ENCODE peak calls at places on chromosomes 13 and 19, in six cellular contexts. O is HL-60, A is GM23248, Q is tibial artery, E is heart right ventricle, Y is brain microvascular endothelial cell. Z is an unnamed sample.

GRCh38 chr13:107650081-107650701 is 565.1 kb downstream of the LIG4 start:
- DNase-seq in E (peak; percentile 43), Q (peak; percentile 20), Y (peak; percentile 49), O (peak; percentile 10), A (peak; percentile 77), Z (no peak)

GRCh38 chr19:45245826-45246225 is 619 bp upstream of the EXOC3L2 start:
- DNase-seq in Y (no peak), E (no peak), O (no peak), A (no peak), Q (no peak), Z (no peak)

GRCh38 chr19:49094505-49095482 is 9.5 kb downstream of the SNRNP70 start:
- DNase-seq in E (peak; percentile 48), A (peak; percentile 25), O (no peak), Q (no peak), Y (no peak), Z (no peak)

GRCh38 chr19:38514812-38515633 is 81.5 kb downstream of the RYR1 start:
- DNase-seq in E (peak; percentile 67), Y (peak; percentile 24), A (peak; percentile 71), Q (peak; percentile 41), O (peak; percentile 14), Z (peak; percentile 21)

GRCh38 chr13:46614582-46614981 is 61.6 kb downstream of the LRCH1 start:
- DNase-seq in Y (peak; percentile 66), E (no peak), O (no peak), Q (no peak), A (no peak), Z (no peak)

GRCh38 chr19:14434543-14435319 is 1.6 kb downstream of the PKN1 start:
- DNase-seq in Q (peak; percentile 81), Y (peak; percentile 79), O (peak; percentile 67), E (peak; percentile 65), A (peak; percentile 92), Z (no peak)

GRCh38 chr19:48061401-48062344 is 17.8 kb upstream of the CABP5 start:
- DNase-seq in Q (no peak), O (no peak), A (no peak), E (no peak), Y (no peak), Z (peak; percentile 49)

GRCh38 chr19:15091918-15092753 is 10.1 kb downstream of the OR1I1 start:
- DNase-seq in Q (no peak), O (no peak), A (peak; percentile 67), E (peak; percentile 15), Y (peak; percentile 53), Z (peak; percentile 59)

GRCh38 chr13:76830805-76831204 is 55.4 kb downstream of the KCTD12 start:
- DNase-seq in A (no peak), Q (no peak), Y (no peak), E (no peak), O (no peak), Z (no peak)

GRCh38 chr13:108955741-108956140 is 326.3 kb downstream of the MYO16 start:
- DNase-seq in Q (no peak), A (no peak), Y (no peak), O (no peak), E (no peak), Z (no peak)
- H3K27ac ChIP-seq in Q (no peak overlapping the region), A (no peak overlapping the region), Y (no peak overlapping the region), O (no peak overlapping the region), E (no peak overlapping the region), Z (no peak overlapping the region)

GRCh38 chr13:23859455-23859854 is 29.7 kb downstream of the MIPEP start:
- DNase-seq in A (no peak), E (no peak), O (no peak), Q (no peak), Y (no peak), Z (peak; percentile 36)
- H3K27ac ChIP-seq in A (no peak overlapping the region), E (no peak overlapping the region), O (no peak overlapping the region), Q (no peak overlapping the region), Y (no peak overlapping the region), Z (peak overlapping the region; percentile 75)

DNA sequence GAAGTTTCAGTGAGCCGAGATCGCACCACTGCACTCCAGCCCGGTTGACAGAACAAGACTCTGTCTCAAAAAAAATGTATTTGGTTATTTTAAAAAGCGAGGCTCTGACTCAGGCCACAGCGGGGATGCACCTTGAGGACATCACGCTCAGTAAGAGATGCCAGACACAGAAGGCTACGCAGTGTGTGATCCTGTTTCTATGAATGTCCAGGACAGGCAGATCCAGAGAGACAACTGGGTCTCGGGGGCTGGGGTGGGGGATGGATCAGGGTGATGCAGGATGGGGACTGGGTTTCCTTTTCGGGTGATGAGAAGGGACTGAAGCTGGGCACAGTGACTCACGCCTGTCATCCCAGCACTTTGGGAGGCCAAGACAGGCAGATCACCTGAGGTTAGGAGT is 5.4 kb downstream of the MED16 start:
- DNase-seq in E (no peak), O (no peak), Q (no peak), A (no peak), Y (no peak), Z (no peak)
- H3K27ac ChIP-seq in E (no peak overlapping the region), O (no peak overlapping the region), Q (no peak overlapping the region), A (no peak overlapping the region), Y (no peak overlapping the region), Z (no peak overlapping the region)

DNA sequence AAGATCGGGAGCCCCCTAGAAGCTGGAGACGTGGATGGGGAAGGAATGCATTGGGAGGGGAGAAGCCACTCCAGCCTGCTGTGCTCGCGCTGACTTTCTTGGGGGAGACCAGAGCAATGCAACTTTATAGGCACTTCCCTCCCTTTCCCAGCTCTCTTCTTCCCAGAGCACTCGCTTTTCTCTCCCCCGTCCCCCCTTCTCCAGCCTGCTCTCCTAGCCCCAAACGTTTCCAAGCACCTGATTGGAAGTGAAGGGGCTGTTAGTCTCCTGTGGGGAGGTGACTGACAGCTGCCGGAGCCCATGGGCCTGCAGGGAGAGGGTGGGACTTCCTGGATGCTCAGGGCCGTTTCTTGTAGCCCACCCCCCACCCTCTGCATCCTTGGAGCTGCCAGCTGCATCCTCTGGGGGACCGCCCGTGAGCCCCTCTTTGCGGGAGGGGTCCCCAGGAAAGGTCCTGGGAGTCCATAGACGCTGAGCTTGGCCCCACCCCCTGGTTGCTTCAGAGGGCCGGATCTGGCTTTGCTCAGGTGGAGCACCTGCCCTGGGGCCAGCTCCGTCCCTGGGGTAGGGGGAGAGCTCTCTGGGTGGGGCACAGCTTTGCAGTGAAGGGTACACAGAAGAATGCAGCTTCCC is 2.5 kb downstream of the HDGFL2 start:
- DNase-seq in O (no peak), E (no peak), Y (peak; percentile 52), A (peak; percentile 66), Q (no peak), Z (no peak)
- H3K27ac ChIP-seq in O (no peak overlapping the region), E (no peak overlapping the region), Y (no peak overlapping the region), A (peak overlapping the region; percentile 1), Q (peak overlapping the region; percentile 30), Z (no peak overlapping the region)

GRCh38 chr19:1395194-1396018 is 5.9 kb downstream of the GAMT start:
- DNase-seq in Y (no peak), Q (no peak), A (no peak), O (no peak), E (peak; percentile 48), Z (no peak)

GRCh38 chr19:1394252-1395193 is 6.8 kb downstream of the GAMT start:
- DNase-seq in Y (no peak), A (no peak), E (no peak), Q (no peak), O (no peak), Z (no peak)

GRCh38 chr19:1392939-1393530 is 8.3 kb downstream of the GAMT start:
- DNase-seq in Y (no peak), E (no peak), Q (no peak), O (no peak), A (no peak), Z (no peak)

GRCh38 chr19:1392407-1392806 is 8.7 kb downstream of the NDUFS7 start:
- DNase-seq in E (no peak), A (no peak), Q (no peak), O (no peak), Y (no peak), Z (no peak)

GRCh38 chr19:1393841-1394240 is 7.5 kb downstream of the GAMT start:
- DNase-seq in A (no peak), Q (no peak), E (no peak), Y (no peak), O (no peak), Z (no peak)
- H3K27ac ChIP-seq in A (no peak overlapping the region), Q (no peak overlapping the region), E (no peak overlapping the region), Y (no peak overlapping the region), O (no peak overlapping the region), Z (no peak overlapping the region)

DNA sequence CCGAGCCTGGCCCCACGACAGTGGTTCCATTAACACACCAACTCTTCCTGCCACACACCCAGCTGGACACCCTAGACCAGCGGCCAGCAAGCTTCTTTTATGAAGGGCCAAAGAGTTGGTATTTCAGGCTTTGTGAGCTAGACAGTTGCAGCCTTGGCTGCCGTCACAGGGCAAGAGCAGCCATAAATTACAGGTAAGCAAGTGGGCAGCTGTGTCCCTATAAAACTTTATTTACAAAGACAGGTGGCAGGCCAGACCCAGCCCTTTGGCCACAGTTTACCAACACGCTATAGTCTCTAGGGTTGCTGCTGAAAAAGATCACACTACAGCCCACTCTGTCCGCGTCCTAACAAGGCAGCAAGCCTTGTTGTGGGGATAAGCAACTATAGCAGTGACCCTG is 13.3 kb downstream of the ELL start:
- DNase-seq in A (no peak), O (no peak), E (no peak), Q (no peak), Y (no peak), Z (no peak)
- H3K27ac ChIP-seq in A (no peak overlapping the region), O (no peak overlapping the region), E (peak overlapping the region; percentile 70), Q (peak overlapping the region; percentile 66), Y (no peak overlapping the region), Z (no peak overlapping the region)

DNA sequence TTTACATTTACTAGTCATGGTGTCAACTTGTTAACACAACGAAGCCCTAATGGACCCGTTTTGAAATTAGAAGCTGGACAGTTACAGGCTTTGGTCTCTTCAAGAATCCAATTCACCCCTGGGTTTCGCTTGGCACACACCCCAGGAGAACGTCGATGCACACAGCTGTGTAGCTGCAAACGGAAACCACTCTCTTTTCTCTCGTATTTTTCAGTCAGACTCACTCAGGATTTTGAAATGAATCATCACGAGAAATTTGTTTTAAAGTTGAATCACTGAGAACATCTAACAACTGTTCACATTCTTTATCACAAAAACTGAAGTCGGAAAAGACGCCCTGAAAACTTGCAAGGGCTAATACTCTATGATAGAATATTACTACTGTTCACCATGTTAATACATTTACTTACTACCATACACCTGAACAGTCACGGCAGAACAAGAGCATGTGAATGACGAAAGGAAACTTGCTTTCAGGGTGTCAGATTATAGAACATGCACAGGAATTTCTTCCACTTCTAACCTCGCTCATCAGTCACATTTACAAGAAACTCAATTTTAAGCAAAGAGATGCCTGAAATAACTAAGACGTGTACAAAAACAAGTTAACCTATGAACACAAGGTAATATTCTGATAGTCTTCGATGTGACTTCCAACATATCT is 4.7 kb downstream of the PNMA8A start:
- DNase-seq in E (peak; percentile 33), Y (peak; percentile 75), Q (peak; percentile 49), A (peak; percentile 88), O (no peak), Z (no peak)
- H3K27ac ChIP-seq in E (peak overlapping the region; percentile 52), Y (peak overlapping the region; percentile 56), Q (peak overlapping the region; percentile 67), A (peak overlapping the region; percentile 39), O (no peak overlapping the region), Z (no peak overlapping the region)

Z was measured in prostate gland.